ENCODE peak calls at places on chromosomes 5 and 9, in four cellular contexts. P, Q, B and N are unnamed samples.

GRCh38 chr5:128097781-128098180 is 14.2 kb downstream of the SLC12A2 start:
- DNase-seq in P (no peak), Q (no peak), B (no peak), N (no peak)

GRCh38 chr5:91133183-91133582 is 249.9 kb downstream of the ARRDC3 start:
- DNase-seq in P (no peak), Q (no peak), B (no peak), N (no peak)

GRCh38 chr5:174311531-174312269 is 266.2 kb downstream of the NSG2 start:
- DNase-seq in P (peak), Q (peak), B (no peak), N (peak)

GRCh38 chr5:86360801-86361200 is 256.9 kb upstream of the COX7C start:
- DNase-seq in P (no peak), Q (no peak), B (no peak), N (no peak)

GRCh38 chr5:89936576-89936975 is 473.0 kb downstream of the CETN3 start:
- DNase-seq in P (no peak), Q (no peak), B (no peak), N (no peak)

GRCh38 chr9:135961277-135961705 is at the start of gene UBAC1:
- DNase-seq in P (peak), Q (peak), B (peak), N (peak)

GRCh38 chr5:168528521-168529360 is at the start of gene FBLL1:
- DNase-seq in P (no peak), Q (peak), B (no peak), N (peak)

GRCh38 chr9:127086771-127087170 is 35.7 kb downstream of the ANGPTL2 start:
- DNase-seq in P (no peak), Q (no peak), B (no peak), N (no peak)

GRCh38 chr9:76898786-76899185 is 7.1 kb downstream of the PRUNE2 start:
- DNase-seq in P (no peak), Q (no peak), B (no peak), N (no peak)

GRCh38 chr5:170232786-170233185 is at the start of gene C5orf58:
- DNase-seq in P (no peak), Q (peak), B (no peak), N (no peak)

GRCh38 chr5:3382151-3382550 is 213.5 kb upstream of the IRX1 start:
- DNase-seq in P (no peak), Q (no peak), B (no peak), N (no peak)

GRCh38 chr5:68534131-68534940 is 318.8 kb downstream of the PIK3R1 start:
- DNase-seq in P (no peak), Q (no peak), B (no peak), N (peak)

GRCh38 chr5:31761877-31762276 is 122.9 kb downstream of the PDZD2 start:
- DNase-seq in P (no peak), Q (no peak), B (no peak), N (no peak)

GRCh38 chr5:19285286-19285685 is 702.7 kb downstream of the CDH18 start:
- DNase-seq in P (no peak), Q (no peak), B (no peak), N (no peak)

GRCh38 chr5:123879071-123879470 is 367.1 kb downstream of the CSNK1G3 start:
- DNase-seq in P (no peak), Q (no peak), B (no peak), N (no peak)

GRCh38 chr5:14062178-14062577 is 81.0 kb upstream of the TRIO start:
- DNase-seq in P (no peak), Q (no peak), B (no peak), N (no peak)

GRCh38 chr9:106945727-106946690 is 83.0 kb downstream of the ZNF462 start:
- DNase-seq in P (no peak), Q (no peak), B (no peak), N (no peak)

GRCh38 chr9:95185931-95186330 is 131.6 kb downstream of the FANCC start:
- DNase-seq in P (no peak), Q (no peak), B (no peak), N (no peak)

GRCh38 chr5:67021522-67022316 is 174.9 kb downstream of the CD180 start:
- DNase-seq in P (no peak), Q (no peak), B (no peak), N (no peak)

GRCh38 chr9:133707065-133707760 is 30.9 kb downstream of the SARDH start:
- DNase-seq in P (no peak), Q (no peak), B (no peak), N (no peak)

GRCh38 chr9:71646131-71646530 is 122.2 kb downstream of the CEMIP2 start:
- DNase-seq in P (no peak), Q (no peak), B (no peak), N (no peak)

GRCh38 chr5:132510076-132510475 is 19.5 kb upstream of the IRF1 start:
- DNase-seq in P (no peak), Q (no peak), B (no peak), N (no peak)

GRCh38 chr5:140632366-140633080 is 452 bp downstream of the CD14 start:
- DNase-seq in P (no peak), Q (no peak), B (no peak), N (no peak)

GRCh38 chr9:105114956-105115728 is 129.3 kb upstream of the SLC44A1 start:
- DNase-seq in P (no peak), Q (no peak), B (peak), N (no peak)

GRCh38 chr9:18350036-18350435 is 123.9 kb upstream of the ADAMTSL1 start:
- DNase-seq in P (no peak), Q (no peak), B (no peak), N (no peak)

DNA sequence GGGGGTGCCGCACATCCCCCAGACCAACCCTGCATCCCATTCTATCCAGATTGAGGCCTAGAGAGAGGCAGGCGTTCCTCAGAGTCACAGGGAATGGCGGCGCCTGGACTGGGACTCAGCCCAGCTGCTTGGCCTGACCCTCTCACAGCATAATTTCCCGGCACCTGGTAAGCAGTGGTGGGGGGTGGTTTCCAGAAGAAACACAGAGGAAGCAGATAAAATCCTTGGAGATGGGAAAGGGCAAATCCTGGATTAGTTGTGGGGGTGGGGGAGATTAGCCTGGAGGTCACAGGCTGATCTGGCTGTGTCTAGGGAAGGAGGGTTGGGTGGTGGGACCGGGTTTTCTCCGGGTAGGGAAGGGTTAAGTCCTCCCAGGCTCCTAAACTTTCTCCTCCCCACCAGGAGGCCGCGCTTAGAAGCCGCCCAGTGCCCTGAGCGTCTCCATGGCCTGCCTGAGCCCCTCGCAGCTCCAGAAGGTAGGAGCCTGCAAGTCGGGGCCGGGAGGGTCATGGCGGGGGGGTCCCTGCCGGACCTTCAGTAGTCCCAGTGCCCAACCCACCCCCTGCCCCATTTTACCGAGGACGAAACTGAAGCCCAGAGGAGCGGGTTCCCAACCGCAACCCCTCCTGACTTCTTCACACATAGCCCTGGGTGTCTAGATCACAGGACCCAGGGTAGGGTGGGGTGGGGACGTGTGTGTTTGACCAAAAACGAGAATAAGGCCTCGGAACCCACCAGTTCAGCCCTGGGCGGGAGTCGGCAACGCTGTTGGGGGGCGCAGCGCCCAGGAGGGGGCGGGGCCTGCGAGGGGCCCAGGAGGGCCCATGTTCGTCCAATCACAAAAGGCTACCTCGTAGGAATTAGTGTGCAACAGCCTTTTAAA is 1.3 kb downstream of the PHYHD1 start:
- DNase-seq in P (no peak), Q (peak), B (no peak), N (peak)
- TF ChIP-seq MYC in P (no peak), Q (no peak), B (no peak), N (peak)

GRCh38 chr5:34007675-34008600 is at the start of gene AMACR:
- DNase-seq in P (peak), Q (peak), B (peak), N (peak)

GRCh38 chr5:34003941-34004340 is 3.9 kb downstream of the AMACR start:
- DNase-seq in P (no peak), Q (no peak), B (no peak), N (no peak)

GRCh38 chr5:34002629-34003328 is 5.1 kb downstream of the AMACR start:
- DNase-seq in P (no peak), Q (no peak), B (no peak), N (no peak)

GRCh38 chr5:34007116-34007674 is 655 bp downstream of the AMACR start:
- DNase-seq in P (peak), Q (no peak), B (no peak), N (no peak)

GRCh38 chr5:34005211-34005610 is 2.6 kb downstream of the AMACR start:
- DNase-seq in P (no peak), Q (no peak), B (no peak), N (no peak)
- TF ChIP-seq EP300 in P (no peak), Q (no peak), B (no peak), N (no peak)

GRCh38 chr5:126542441-126542840 is 52.6 kb downstream of the ALDH7A1 start:
- DNase-seq in P (no peak), Q (no peak), B (no peak), N (no peak)
- TF ChIP-seq MYC in P (no peak), Q (no peak), B (no peak), N (no peak)

GRCh38 chr9:34085581-34086500 is 37.2 kb upstream of the UBAP2 start:
- DNase-seq in P (no peak), Q (no peak), B (no peak), N (no peak)

GRCh38 chr9:34089311-34089710 is 37.2 kb downstream of the DCAF12 start:
- DNase-seq in P (no peak), Q (no peak), B (no peak), N (no peak)

GRCh38 chr9:34087370-34087769 is 38.7 kb upstream of the UBAP2 start:
- DNase-seq in P (no peak), Q (peak), B (no peak), N (no peak)

GRCh38 chr9:34086889-34087288 is 38.2 kb upstream of the UBAP2 start:
- DNase-seq in P (no peak), Q (peak), B (no peak), N (no peak)

GRCh38 chr9:34084562-34084961 is 35.9 kb upstream of the UBAP2 start:
- DNase-seq in P (no peak), Q (no peak), B (no peak), N (no peak)
- TF ChIP-seq EP300 in P (no peak), Q (no peak), B (no peak), N (no peak)

GRCh38 chr5:124954784-124955183 is 208.3 kb upstream of the ZNF608 start:
- DNase-seq in P (no peak), Q (no peak), B (no peak), N (no peak)

GRCh38 chr5:124952079-124952478 is 205.6 kb upstream of the ZNF608 start:
- DNase-seq in P (no peak), Q (no peak), B (peak), N (no peak)

GRCh38 chr5:124951676-124952075 is 205.2 kb upstream of the ZNF608 start:
- DNase-seq in P (no peak), Q (no peak), B (peak), N (no peak)

GRCh38 chr5:124951105-124951504 is 204.7 kb upstream of the ZNF608 start:
- DNase-seq in P (no peak), Q (no peak), B (no peak), N (no peak)

GRCh38 chr5:124952566-124952965 is 206.1 kb upstream of the ZNF608 start:
- DNase-seq in P (no peak), Q (no peak), B (peak), N (no peak)
- TF ChIP-seq MYC in P (no peak), Q (no peak), B (no peak), N (no peak)

GRCh38 chr5:2094616-2094995 is 211.9 kb upstream of the IRX4 start:
- DNase-seq in P (no peak), Q (no peak), B (no peak), N (no peak)
- TF ChIP-seq EP300 in P (no peak), Q (no peak), B (no peak), N (no peak)

DNA sequence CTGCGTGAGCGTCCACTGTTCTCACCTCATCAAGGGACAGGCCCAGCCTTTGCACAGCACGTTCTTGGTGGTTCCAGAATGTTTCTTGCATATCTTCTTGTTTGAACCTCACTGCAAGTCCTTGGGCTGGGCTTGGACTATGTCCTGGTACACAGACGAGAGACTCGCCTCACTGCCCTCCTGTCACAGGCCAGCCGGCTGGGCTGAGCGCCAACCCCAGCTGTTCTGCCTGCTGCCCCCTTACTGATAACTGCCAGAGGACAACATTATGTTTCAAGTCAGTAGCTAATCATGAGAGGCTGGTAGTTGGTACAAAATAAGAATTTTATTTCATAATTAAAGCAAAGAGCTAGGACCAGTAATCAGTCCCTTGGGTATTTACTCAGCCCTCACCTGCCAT is 52.8 kb upstream of the LRRTM2 start:
- DNase-seq in P (no peak), Q (no peak), B (no peak), N (peak)
- TF ChIP-seq MYC in P (no peak), Q (no peak), B (no peak), N (no peak)